ENCODE peak calls at places on chromosome 17, in eight cellular contexts. One of them, this sample, is unnamed.

GRCh38 chr17:78438694-78439325 is 60.4 kb downstream of the PGS1 start:
- DNase-seq in effector memory CD4-positive, alpha-beta T cell: no peak
- DNase-seq in neural progenitor cell: no peak
- DNase-seq in Calu3: no peak
- DNase-seq in tibial artery: no peak
- DNase-seq in NCI-H774: no peak
- DNase-seq in GM13977: no peak
- DNase-seq in heart right ventricle: no peak
- DNase-seq in this sample: no peak

GRCh38 chr17:28372203-28372944 is 880 bp downstream of the SARM1 start:
- DNase-seq in effector memory CD4-positive, alpha-beta T cell: no peak
- DNase-seq in neural progenitor cell: peak
- DNase-seq in Calu3: no peak
- DNase-seq in tibial artery: no peak
- DNase-seq in NCI-H774: peak
- DNase-seq in GM13977: peak
- DNase-seq in heart right ventricle: no peak
- DNase-seq in this sample: no peak

GRCh38 chr17:14630025-14630424 is 329.1 kb downstream of the HS3ST3B1 start:
- DNase-seq in effector memory CD4-positive, alpha-beta T cell: no peak
- DNase-seq in neural progenitor cell: no peak
- DNase-seq in Calu3: no peak
- DNase-seq in tibial artery: no peak
- DNase-seq in NCI-H774: no peak
- DNase-seq in GM13977: no peak
- DNase-seq in heart right ventricle: no peak
- DNase-seq in this sample: no peak

GRCh38 chr17:32518856-32519768 is 32.3 kb downstream of the CDK5R1 start:
- DNase-seq in effector memory CD4-positive, alpha-beta T cell: peak
- DNase-seq in neural progenitor cell: peak
- DNase-seq in Calu3: peak
- DNase-seq in tibial artery: no peak
- DNase-seq in NCI-H774: peak
- DNase-seq in GM13977: peak
- DNase-seq in heart right ventricle: peak
- DNase-seq in this sample: no peak

GRCh38 chr17:49523706-49524472 is 28.8 kb downstream of the NGFR start:
- DNase-seq in effector memory CD4-positive, alpha-beta T cell: no peak
- DNase-seq in neural progenitor cell: no peak
- DNase-seq in Calu3: peak
- DNase-seq in tibial artery: no peak
- DNase-seq in NCI-H774: no peak
- DNase-seq in GM13977: no peak
- DNase-seq in heart right ventricle: no peak
- DNase-seq in this sample: no peak

GRCh38 chr17:22694362-22695227 is 1002.3 kb downstream of the KCNJ18 start:
- DNase-seq in effector memory CD4-positive, alpha-beta T cell: no peak
- DNase-seq in neural progenitor cell: no peak
- DNase-seq in Calu3: no peak
- DNase-seq in tibial artery: no peak
- DNase-seq in NCI-H774: no peak
- DNase-seq in GM13977: no peak
- DNase-seq in heart right ventricle: no peak
- DNase-seq in this sample: no peak

GRCh38 chr17:17702821-17703607 is 21.8 kb downstream of the RAI1 start:
- DNase-seq in effector memory CD4-positive, alpha-beta T cell: no peak
- DNase-seq in neural progenitor cell: no peak
- DNase-seq in Calu3: no peak
- DNase-seq in tibial artery: no peak
- DNase-seq in NCI-H774: no peak
- DNase-seq in GM13977: no peak
- DNase-seq in heart right ventricle: peak
- DNase-seq in this sample: no peak

GRCh38 chr17:34146440-34147043 is 108.5 kb upstream of the CCL2 start:
- DNase-seq in effector memory CD4-positive, alpha-beta T cell: no peak
- DNase-seq in neural progenitor cell: peak
- DNase-seq in Calu3: peak
- DNase-seq in tibial artery: no peak
- DNase-seq in NCI-H774: peak
- DNase-seq in GM13977: peak
- DNase-seq in heart right ventricle: peak
- DNase-seq in this sample: no peak

GRCh38 chr17:50211249-50212120 is 10.1 kb upstream of the COL1A1 start:
- DNase-seq in effector memory CD4-positive, alpha-beta T cell: no peak
- DNase-seq in neural progenitor cell: no peak
- DNase-seq in Calu3: no peak
- DNase-seq in tibial artery: peak
- DNase-seq in NCI-H774: no peak
- DNase-seq in GM13977: no peak
- DNase-seq in heart right ventricle: no peak
- DNase-seq in this sample: no peak

GRCh38 chr17:81870155-81870977 is 771 bp downstream of the ARHGDIA start:
- DNase-seq in effector memory CD4-positive, alpha-beta T cell: peak
- DNase-seq in neural progenitor cell: peak
- DNase-seq in Calu3: peak
- DNase-seq in tibial artery: no peak
- DNase-seq in NCI-H774: no peak
- DNase-seq in GM13977: peak
- DNase-seq in heart right ventricle: peak
- DNase-seq in this sample: no peak

GRCh38 chr17:4549781-4550533 is 5.2 kb downstream of the MYBBP1A start:
- DNase-seq in effector memory CD4-positive, alpha-beta T cell: no peak
- DNase-seq in neural progenitor cell: no peak
- DNase-seq in Calu3: no peak
- DNase-seq in tibial artery: no peak
- DNase-seq in NCI-H774: no peak
- DNase-seq in GM13977: no peak
- DNase-seq in heart right ventricle: no peak
- DNase-seq in this sample: no peak

GRCh38 chr17:51128089-51128488 is 7.4 kb upstream of the SPAG9 start:
- DNase-seq in effector memory CD4-positive, alpha-beta T cell: no peak
- DNase-seq in neural progenitor cell: no peak
- DNase-seq in Calu3: peak
- DNase-seq in tibial artery: no peak
- DNase-seq in NCI-H774: no peak
- DNase-seq in GM13977: no peak
- DNase-seq in heart right ventricle: no peak
- DNase-seq in this sample: no peak

GRCh38 chr17:13417551-13417950 is 184.2 kb downstream of the HS3ST3A1 start:
- DNase-seq in effector memory CD4-positive, alpha-beta T cell: no peak
- DNase-seq in neural progenitor cell: no peak
- DNase-seq in Calu3: no peak
- DNase-seq in tibial artery: no peak
- DNase-seq in NCI-H774: no peak
- DNase-seq in GM13977: no peak
- DNase-seq in heart right ventricle: no peak
- DNase-seq in this sample: no peak

GRCh38 chr17:34412965-34413441 is 50.0 kb upstream of the CCL1 start:
- DNase-seq in effector memory CD4-positive, alpha-beta T cell: no peak
- DNase-seq in neural progenitor cell: no peak
- DNase-seq in Calu3: no peak
- DNase-seq in tibial artery: no peak
- DNase-seq in NCI-H774: no peak
- DNase-seq in GM13977: no peak
- DNase-seq in heart right ventricle: no peak
- DNase-seq in this sample: no peak

GRCh38 chr17:71237903-71238538 is 882.8 kb upstream of the SOX9 start:
- DNase-seq in effector memory CD4-positive, alpha-beta T cell: no peak
- DNase-seq in neural progenitor cell: no peak
- DNase-seq in Calu3: no peak
- DNase-seq in tibial artery: no peak
- DNase-seq in NCI-H774: no peak
- DNase-seq in GM13977: no peak
- DNase-seq in heart right ventricle: no peak
- DNase-seq in this sample: peak

GRCh38 chr17:48873212-48873611 is 19.4 kb upstream of the ATP5MC1 start:
- DNase-seq in effector memory CD4-positive, alpha-beta T cell: no peak
- DNase-seq in neural progenitor cell: no peak
- DNase-seq in Calu3: no peak
- DNase-seq in tibial artery: no peak
- DNase-seq in NCI-H774: no peak
- DNase-seq in GM13977: no peak
- DNase-seq in heart right ventricle: no peak
- DNase-seq in this sample: no peak

GRCh38 chr17:20156196-20157077 is 147.3 kb downstream of the SPECC1 start:
- DNase-seq in effector memory CD4-positive, alpha-beta T cell: no peak
- DNase-seq in neural progenitor cell: peak
- DNase-seq in Calu3: peak
- DNase-seq in tibial artery: no peak
- DNase-seq in NCI-H774: no peak
- DNase-seq in GM13977: peak
- DNase-seq in heart right ventricle: peak
- DNase-seq in this sample: no peak

GRCh38 chr17:32515677-32516383 is 29.0 kb downstream of the CDK5R1 start:
- DNase-seq in effector memory CD4-positive, alpha-beta T cell: no peak
- DNase-seq in neural progenitor cell: no peak
- DNase-seq in Calu3: no peak
- DNase-seq in tibial artery: no peak
- DNase-seq in NCI-H774: no peak
- DNase-seq in GM13977: peak
- DNase-seq in heart right ventricle: no peak
- DNase-seq in this sample: no peak

GRCh38 chr17:29592850-29593545 is at the start of gene ANKRD13B:
- DNase-seq in effector memory CD4-positive, alpha-beta T cell: no peak
- DNase-seq in neural progenitor cell: peak
- DNase-seq in Calu3: peak
- DNase-seq in tibial artery: peak
- DNase-seq in NCI-H774: peak
- DNase-seq in GM13977: peak
- DNase-seq in heart right ventricle: peak
- DNase-seq in this sample: no peak

GRCh38 chr17:31853911-31854470 is 5.1 kb downstream of the COPRS start:
- DNase-seq in effector memory CD4-positive, alpha-beta T cell: no peak
- DNase-seq in neural progenitor cell: no peak
- DNase-seq in Calu3: no peak
- DNase-seq in tibial artery: no peak
- DNase-seq in NCI-H774: no peak
- DNase-seq in GM13977: no peak
- DNase-seq in heart right ventricle: no peak
- DNase-seq in this sample: no peak

GRCh38 chr17:40496170-40496569 is 5.3 kb downstream of the TNS4 start:
- DNase-seq in effector memory CD4-positive, alpha-beta T cell: no peak
- DNase-seq in neural progenitor cell: no peak
- DNase-seq in Calu3: no peak
- DNase-seq in tibial artery: no peak
- DNase-seq in NCI-H774: no peak
- DNase-seq in GM13977: no peak
- DNase-seq in heart right ventricle: no peak
- DNase-seq in this sample: no peak

GRCh38 chr17:8072727-8073461 is 14.6 kb downstream of the ALOX12B start:
- DNase-seq in effector memory CD4-positive, alpha-beta T cell: no peak
- DNase-seq in neural progenitor cell: peak
- DNase-seq in Calu3: no peak
- DNase-seq in tibial artery: no peak
- DNase-seq in NCI-H774: no peak
- DNase-seq in GM13977: no peak
- DNase-seq in heart right ventricle: no peak
- DNase-seq in this sample: no peak

GRCh38 chr17:44444735-44445105 is 55.3 kb upstream of the ITGA2B start:
- DNase-seq in effector memory CD4-positive, alpha-beta T cell: no peak
- DNase-seq in neural progenitor cell: no peak
- DNase-seq in Calu3: no peak
- DNase-seq in tibial artery: no peak
- DNase-seq in NCI-H774: no peak
- DNase-seq in GM13977: no peak
- DNase-seq in heart right ventricle: no peak
- DNase-seq in this sample: no peak

GRCh38 chr17:60604686-60605334 is 4.8 kb downstream of the PPM1D start:
- DNase-seq in effector memory CD4-positive, alpha-beta T cell: no peak
- DNase-seq in neural progenitor cell: no peak
- DNase-seq in Calu3: no peak
- DNase-seq in tibial artery: peak
- DNase-seq in NCI-H774: no peak
- DNase-seq in GM13977: no peak
- DNase-seq in heart right ventricle: no peak
- DNase-seq in this sample: no peak

GRCh38 chr17:72710185-72710584 is 382.3 kb downstream of the SLC39A11 start:
- DNase-seq in effector memory CD4-positive, alpha-beta T cell: no peak
- DNase-seq in neural progenitor cell: no peak
- DNase-seq in Calu3: no peak
- DNase-seq in tibial artery: no peak
- DNase-seq in NCI-H774: no peak
- DNase-seq in GM13977: no peak
- DNase-seq in heart right ventricle: no peak
- DNase-seq in this sample: no peak

GRCh38 chr17:27782791-27783206 is 17.5 kb downstream of the NOS2 start:
- DNase-seq in effector memory CD4-positive, alpha-beta T cell: no peak
- DNase-seq in neural progenitor cell: no peak
- DNase-seq in Calu3: no peak
- DNase-seq in tibial artery: no peak
- DNase-seq in NCI-H774: no peak
- DNase-seq in GM13977: no peak
- DNase-seq in heart right ventricle: peak
- DNase-seq in this sample: no peak

GRCh38 chr17:28774206-28774605 is 30.4 kb downstream of the TRAF4 start:
- DNase-seq in effector memory CD4-positive, alpha-beta T cell: no peak
- DNase-seq in neural progenitor cell: no peak
- DNase-seq in Calu3: no peak
- DNase-seq in tibial artery: no peak
- DNase-seq in NCI-H774: no peak
- DNase-seq in GM13977: no peak
- DNase-seq in heart right ventricle: no peak
- DNase-seq in this sample: no peak

GRCh38 chr17:42679001-42679491 is 2.3 kb upstream of the PLEKHH3 start:
- DNase-seq in effector memory CD4-positive, alpha-beta T cell: peak
- DNase-seq in neural progenitor cell: peak
- DNase-seq in Calu3: peak
- DNase-seq in tibial artery: peak
- DNase-seq in NCI-H774: peak
- DNase-seq in GM13977: peak
- DNase-seq in heart right ventricle: no peak
- DNase-seq in this sample: no peak

GRCh38 chr17:31475378-31476162 is 84.1 kb downstream of the RAB11FIP4 start:
- DNase-seq in effector memory CD4-positive, alpha-beta T cell: no peak
- DNase-seq in neural progenitor cell: no peak
- DNase-seq in Calu3: no peak
- DNase-seq in tibial artery: no peak
- DNase-seq in NCI-H774: peak
- DNase-seq in GM13977: no peak
- DNase-seq in heart right ventricle: no peak
- DNase-seq in this sample: no peak

This sample was measured in GM04504.